ENCODE peak calls at places on chromosomes 5 and 9, in four cellular contexts. F is IMR-90, I is right lobe of liver, U is psoas muscle. Y is an unnamed sample.

GRCh38 chr9:12718482-12719026 is 25.4 kb downstream of the TYRP1 start:
- DNase-seq in F (peak; percentile 44), I (no peak), U (no peak), Y (no peak)

GRCh38 chr9:97853844-97854695 is 1.0 kb downstream of the FOXE1 start:
- DNase-seq in F (peak; percentile 33), I (no peak), U (no peak), Y (no peak)

GRCh38 chr5:179422213-179422839 is 77.1 kb upstream of the ADAMTS2 start:
- DNase-seq in F (no peak), I (no peak), U (no peak), Y (no peak)

GRCh38 chr9:123399803-123400378 is 43.9 kb downstream of the CRB2 start:
- DNase-seq in F (no peak), I (no peak), U (no peak), Y (no peak)

GRCh38 chr9:34686732-34687131 is 4.3 kb downstream of the CCL19 start:
- DNase-seq in F (no peak), I (no peak), U (no peak), Y (no peak)

GRCh38 chr9:69174645-69175487 is 789 bp downstream of the TJP2 start:
- DNase-seq in F (peak; percentile 98), I (peak; percentile 55), U (peak; percentile 61), Y (no peak)

GRCh38 chr9:91033802-91034201 is 232.2 kb downstream of the SYK start:
- DNase-seq in F (no peak), I (no peak), U (no peak), Y (peak; percentile 24)

GRCh38 chr5:159017787-159018186 is 81.9 kb downstream of the EBF1 start:
- DNase-seq in F (peak; percentile 75), I (peak; percentile 57), U (peak; percentile 62), Y (no peak)

GRCh38 chr9:16217933-16218830 is 652.3 kb downstream of the BNC2 start:
- DNase-seq in F (no peak), I (no peak), U (no peak), Y (no peak)

GRCh38 chr9:121672213-121672612 is 20.8 kb downstream of the DAB2IP start:
- DNase-seq in F (peak; percentile 40), I (no peak), U (no peak), Y (no peak)

GRCh38 chr9:16721972-16722371 is 148.5 kb downstream of the BNC2 start:
- DNase-seq in F (peak; percentile 30), I (no peak), U (peak; percentile 60), Y (no peak)

GRCh38 chr5:139090566-139090965 is 107.6 kb downstream of the SIL1 start:
- DNase-seq in F (no peak), I (no peak), U (no peak), Y (no peak)

GRCh38 chr9:74463825-74464224 is 33.3 kb upstream of the RORB start:
- DNase-seq in F (no peak), I (no peak), U (no peak), Y (no peak)

GRCh38 chr5:105530716-105531261 is 1968.2 kb upstream of the NUDT12 start:
- DNase-seq in F (no peak), I (no peak), U (no peak), Y (no peak)

GRCh38 chr5:180339583-180340183 is 13.5 kb downstream of the GFPT2 start:
- DNase-seq in F (no peak), I (no peak), U (no peak), Y (no peak)

GRCh38 chr9:90141723-90142122 is 500.9 kb downstream of the DIRAS2 start:
- DNase-seq in F (peak; percentile 29), I (no peak), U (no peak), Y (no peak)

GRCh38 chr5:61679562-61679961 is 347.5 kb downstream of the ZSWIM6 start:
- DNase-seq in F (no peak), I (no peak), U (no peak), Y (no peak)

GRCh38 chr9:117278020-117278419 is 136.8 kb downstream of the ASTN2 start:
- DNase-seq in F (no peak), I (no peak), U (no peak), Y (no peak)

GRCh38 chr5:28156981-28157380 is 1118.6 kb upstream of the CDH9 start:
- DNase-seq in F (no peak), I (no peak), U (no peak), Y (no peak)

GRCh38 chr5:77644443-77645157 is 6.1 kb upstream of the OTP start:
- DNase-seq in F (no peak), I (no peak), U (no peak), Y (no peak)

GRCh38 chr5:165722401-165722800 is 2217.0 kb downstream of the MAT2B start:
- DNase-seq in F (no peak), I (no peak), U (no peak), Y (no peak)

GRCh38 chr5:138282918-138283742 is 8.7 kb upstream of the GFRA3 start:
- DNase-seq in F (peak; percentile 67), I (peak; percentile 62), U (no peak), Y (no peak)

GRCh38 chr5:175873090-175873454 is 1.7 kb downstream of the CPLX2 start:
- DNase-seq in F (no peak), I (no peak), U (no peak), Y (no peak)

GRCh38 chr9:122042056-122042455 is 51.1 kb downstream of the TTLL11 start:
- DNase-seq in F (no peak), I (no peak), U (no peak), Y (no peak)

GRCh38 chr9:93809204-93809940 is 145.8 kb downstream of the BARX1 start:
- DNase-seq in F (no peak), I (peak; percentile 23), U (no peak), Y (no peak)

GRCh38 chr5:132457371-132458225 is 33.0 kb downstream of the IRF1 start:
- DNase-seq in F (peak; percentile 89), I (peak; percentile 86), U (peak; percentile 78), Y (no peak)

GRCh38 chr5:43000198-43000840 is 39.8 kb downstream of the ANXA2R start:
- DNase-seq in F (peak; percentile 59), I (no peak), U (no peak), Y (no peak)

GRCh38 chr9:99038396-99038795 is 66.5 kb upstream of the TGFBR1 start:
- DNase-seq in F (no peak), I (no peak), U (no peak), Y (no peak)

GRCh38 chr9:132780230-132781007 is 97.7 kb downstream of the AK8 start:
- DNase-seq in F (no peak), I (no peak), U (no peak), Y (no peak)

GRCh38 chr5:19891658-19892057 is 96.3 kb downstream of the CDH18 start:
- DNase-seq in F (peak; percentile 72), I (no peak), U (no peak), Y (no peak)

GRCh38 chr9:137318976-137319375 is 16.9 kb upstream of the NRARP start:
- DNase-seq in F (peak; percentile 5), I (no peak), U (no peak), Y (no peak)
- TF ChIP-seq CTCF in F (peak; percentile 19), I (peak; percentile 27), U (peak; percentile 45), Y (no peak)

DNA sequence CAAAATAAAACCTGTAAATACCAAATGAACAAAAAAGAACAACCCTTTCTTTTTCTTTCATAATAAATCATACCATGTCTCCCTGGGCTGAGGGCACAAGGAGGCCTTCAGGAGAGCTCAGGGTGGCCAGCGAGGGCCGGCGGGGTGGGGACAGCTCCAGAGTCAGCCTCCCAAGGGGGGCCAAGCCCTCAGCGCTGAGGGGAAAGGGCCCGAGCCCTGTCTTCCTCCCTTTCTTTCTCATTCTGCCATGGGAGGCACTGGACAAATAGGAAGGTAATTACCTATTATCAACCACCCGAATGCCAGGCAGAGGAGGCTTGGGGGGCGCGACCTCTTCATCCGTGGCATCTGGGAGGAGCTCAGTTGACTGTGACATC is 83.5 kb downstream of the PRRT1B start:
- DNase-seq in F (no peak), I (no peak), U (no peak), Y (no peak)
- H3K36me3 ChIP-seq in F (peaks cover 18% of the 10 kb centered on the region), I (no peaks in the 10 kb centered on the region), U (peaks cover 40% of the 10 kb centered on the region), Y (peaks cover 16% of the 10 kb centered on the region)

GRCh38 chr5:141196363-141196762 is 3.1 kb upstream of the PCDHB11 start:
- DNase-seq in F (no peak), I (no peak), U (no peak), Y (no peak)
- H3K9me3 ChIP-seq in F (peaks cover 14% of the 10 kb centered on the region), I (peaks cover 14% of the 10 kb centered on the region), U (peaks cover 32% of the 10 kb centered on the region), Y (peaks cover 5% of the 10 kb centered on the region)

GRCh38 chr5:182126-182525 is 9.2 kb upstream of the LRRC14B start:
- DNase-seq in F (no peak), I (no peak), U (peak; percentile 3), Y (no peak)
- TF ChIP-seq CTCF in F (no peak), I (no peak), U (no peak), Y (no peak)

GRCh38 chr9:131630206-131630831 is 85.0 kb downstream of the PRRT1B start:
- DNase-seq in F (no peak), I (no peak), U (no peak), Y (no peak)
- H3K36me3 ChIP-seq in F (peaks cover 12% of the 10 kb centered on the region), I (no peaks in the 10 kb centered on the region), U (peaks cover 25% of the 10 kb centered on the region), Y (peaks cover 8% of the 10 kb centered on the region)